ENCODE peak calls at places on chromosomes 5 and 9, in seven cellular contexts. Q, Z, R, N, J, Y and B are unnamed samples.

GRCh38 chr9:112971415-112971814 is 40.6 kb downstream of the ZNF883 start:
- DNase-seq in Q (no peak), Z (peak), R (no peak), N (peak), J (no peak), Y (no peak), B (peak)

GRCh38 chr9:83432104-83432627 is 106.0 kb downstream of the FRMD3 start:
- DNase-seq in Q (no peak), Z (no peak), R (no peak), N (no peak), J (peak), Y (no peak), B (no peak)

GRCh38 chr9:74497750-74498615 is 848 bp downstream of the RORB start:
- DNase-seq in Q (no peak), Z (peak), R (no peak), N (no peak), J (no peak), Y (no peak), B (peak)

GRCh38 chr5:98064118-98064517 is 709.3 kb upstream of the RGMB start:
- DNase-seq in Q (no peak), Z (no peak), R (no peak), N (no peak), J (no peak), Y (no peak), B (no peak)

GRCh38 chr9:131008909-131009618 is at the start of gene LAMC3:
- DNase-seq in Q (no peak), Z (peak), R (no peak), N (no peak), J (no peak), Y (no peak), B (no peak)

GRCh38 chr9:15541862-15542261 is 11.0 kb upstream of the CCDC171 start:
- DNase-seq in Q (no peak), Z (no peak), R (no peak), N (no peak), J (no peak), Y (no peak), B (peak)

GRCh38 chr5:127586811-127587210 is 62.1 kb upstream of the CTXN3 start:
- DNase-seq in Q (no peak), Z (no peak), R (no peak), N (no peak), J (no peak), Y (no peak), B (no peak)

GRCh38 chr5:134437340-134438267 is 25.9 kb upstream of the CDKN2AIPNL start:
- DNase-seq in Q (no peak), Z (no peak), R (no peak), N (no peak), J (peak), Y (no peak), B (no peak)

GRCh38 chr5:160539431-160539830 is 117.8 kb downstream of the PTTG1 start:
- DNase-seq in Q (no peak), Z (peak), R (peak), N (no peak), J (peak), Y (peak), B (no peak)

GRCh38 chr5:111447822-111448221 is 64.5 kb downstream of the STARD4 start:
- DNase-seq in Q (no peak), Z (no peak), R (no peak), N (peak), J (no peak), Y (peak), B (no peak)

GRCh38 chr5:1429066-1429465 is 16.2 kb downstream of the SLC6A3 start:
- DNase-seq in Q (no peak), Z (no peak), R (no peak), N (no peak), J (no peak), Y (no peak), B (no peak)